ENCODE peak calls at places on chromosome 7, in six cellular contexts. O is upper lobe of right lung; L is naive thymus-derived CD4-positive, alpha-beta T cell; V is endodermal cell; Z is substantia nigra; N is neural progenitor cell. D is an unnamed sample.

GRCh38 chr7:130960208-130960988 is 226.4 kb upstream of the KLF14 start:
- DNase-seq in N (no peak), Z (no peak), V (no peak), L (no peak), O (no peak), D (no peak)

GRCh38 chr7:80719261-80719660 is 80.8 kb downstream of the CD36 start:
- DNase-seq in O (no peak), Z (no peak), N (no peak), V (no peak), L (no peak), D (no peak)

GRCh38 chr7:41603985-41604384 is 98.9 kb downstream of the INHBA start:
- DNase-seq in Z (no peak), O (no peak), V (no peak), L (no peak), N (no peak), D (no peak)

GRCh38 chr7:155257482-155258232 is 40.0 kb upstream of the INSIG1 start:
- DNase-seq in Z (no peak), O (no peak), V (no peak), N (no peak), L (no peak), D (peak)

GRCh38 chr7:34821965-34822558 is 164.0 kb downstream of the NPSR1 start:
- DNase-seq in L (no peak), O (no peak), Z (no peak), V (no peak), N (no peak), D (no peak)

GRCh38 chr7:85866540-85866939 is 679.7 kb upstream of the SEMA3D start:
- DNase-seq in Z (no peak), N (no peak), L (no peak), O (no peak), V (no peak), D (no peak)

GRCh38 chr7:84236398-84236797 is 41.8 kb upstream of the SEMA3A start:
- DNase-seq in L (no peak), V (no peak), Z (no peak), N (no peak), O (no peak), D (no peak)

GRCh38 chr7:157151626-157152339 is 13.1 kb downstream of the UBE3C start:
- DNase-seq in L (no peak), N (peak), V (no peak), Z (no peak), O (no peak), D (no peak)

GRCh38 chr7:36896956-36897594 is 172.8 kb upstream of the AOAH start:
- DNase-seq in V (no peak), N (no peak), O (no peak), Z (no peak), L (no peak), D (no peak)

GRCh38 chr7:11188529-11189310 is 215.0 kb downstream of the PHF14 start:
- DNase-seq in V (no peak), N (no peak), Z (no peak), L (no peak), O (no peak), D (no peak)

GRCh38 chr7:27677912-27678612 is 15.4 kb upstream of the HIBADH start:
- DNase-seq in V (no peak), N (no peak), O (no peak), Z (no peak), L (no peak), D (no peak)

GRCh38 chr7:26291251-26291650 is 411 bp upstream of the SNX10 start:
- DNase-seq in Z (no peak), V (no peak), N (no peak), O (no peak), L (no peak), D (no peak)

GRCh38 chr7:98420966-98421612 is 20.2 kb upstream of the BAIAP2L1 start:
- DNase-seq in L (peak), Z (no peak), O (peak), V (peak), N (peak), D (no peak)

GRCh38 chr7:9718071-9718470 is 1255.6 kb upstream of the PHF14 start:
- DNase-seq in O (no peak), V (no peak), Z (no peak), N (no peak), L (no peak), D (no peak)

GRCh38 chr7:27154901-27155815 is 1.3 kb downstream of the HOXA7 start:
- DNase-seq in N (no peak), Z (no peak), L (no peak), V (peak), O (peak), D (no peak)

GRCh38 chr7:116617878-116618277 is 54.1 kb upstream of the MET start:
- DNase-seq in N (no peak), V (no peak), Z (no peak), L (no peak), O (no peak), D (no peak)

GRCh38 chr7:92768501-92769360 is 67.6 kb downstream of the CDK6 start:
- DNase-seq in V (no peak), O (no peak), L (peak), Z (no peak), N (no peak), D (no peak)

GRCh38 chr7:110522751-110523200 is 568.2 kb upstream of the LRRN3 start:
- DNase-seq in L (no peak), O (no peak), V (peak), N (no peak), Z (no peak), D (no peak)

GRCh38 chr7:84271550-84271949 is 77.0 kb upstream of the SEMA3A start:
- DNase-seq in O (no peak), V (no peak), L (no peak), N (no peak), Z (no peak), D (no peak)

GRCh38 chr7:12130664-12131063 is 80.4 kb upstream of the TMEM106B start:
- DNase-seq in V (no peak), N (no peak), O (no peak), Z (no peak), L (no peak), D (no peak)

GRCh38 chr7:78178319-78178718 is 379.7 kb downstream of the PHTF2 start:
- DNase-seq in V (no peak), L (no peak), O (no peak), N (no peak), Z (no peak), D (no peak)

GRCh38 chr7:95011156-95011928 is 103.9 kb downstream of the PPP1R9A start:
- DNase-seq in N (no peak), L (no peak), O (no peak), Z (no peak), V (no peak), D (no peak)

GRCh38 chr7:91287685-91288084 is 23.5 kb downstream of the FZD1 start:
- DNase-seq in O (no peak), N (no peak), Z (no peak), V (no peak), L (no peak), D (peak)

GRCh38 chr7:26510226-26510957 is 218.7 kb downstream of the SNX10 start:
- DNase-seq in Z (no peak), L (no peak), N (no peak), O (no peak), V (no peak), D (no peak)

DNA sequence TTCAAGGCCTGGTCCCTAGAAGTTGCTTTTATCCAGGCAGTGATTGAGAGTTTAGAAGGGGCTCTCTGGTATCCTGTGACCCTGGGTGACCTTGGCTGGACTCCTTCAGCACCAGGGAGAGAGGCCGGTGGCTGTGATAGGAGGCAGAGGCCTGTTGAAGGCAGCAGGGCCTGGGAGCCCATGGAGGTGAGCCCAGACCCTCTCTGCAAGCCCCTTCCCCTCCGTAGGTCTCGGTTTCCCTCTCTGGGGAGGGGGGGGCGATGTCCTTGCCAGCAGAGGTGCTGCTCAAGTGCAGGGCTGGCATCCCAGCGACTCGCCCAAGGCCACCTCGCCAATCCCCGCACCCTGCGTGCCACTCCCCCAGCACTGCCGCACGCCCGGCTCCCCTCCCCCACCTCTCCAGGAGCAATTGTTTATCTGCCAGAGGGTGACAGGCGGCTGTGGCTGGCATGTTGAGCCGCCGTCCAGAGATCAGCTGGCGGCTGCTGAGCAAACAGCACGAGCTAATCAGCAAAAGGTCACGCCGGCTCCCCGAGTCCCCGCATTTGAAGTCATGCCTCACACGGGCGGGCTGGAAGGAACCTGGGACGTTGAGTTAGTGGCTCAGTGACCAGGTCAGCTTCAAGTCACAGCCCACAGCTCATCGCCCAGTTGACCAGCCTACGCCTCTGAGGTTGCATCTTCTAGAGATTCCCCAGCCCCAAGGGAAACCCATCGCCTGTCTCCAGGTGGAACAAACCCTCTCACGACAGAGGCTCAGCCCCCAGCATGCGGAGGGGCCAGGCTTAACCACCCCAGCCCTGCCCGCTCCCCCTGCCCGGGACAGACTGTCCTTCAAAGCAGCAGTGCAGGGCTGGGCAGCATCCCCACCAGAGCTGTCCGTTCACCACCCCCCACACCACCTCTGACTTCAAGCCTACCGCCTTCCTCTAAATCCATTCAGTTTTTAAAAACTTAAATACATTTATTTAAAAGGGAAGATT is 43.7 kb downstream of the ELFN1 start:
- DNase-seq in O (no peak), N (peak), Z (no peak), V (peak), L (no peak), D (no peak)
- H3K27ac ChIP-seq in O (no peak), N (no peak), Z (no peak), V (peak), L (no peak), D (no peak)

GRCh38 chr7:139773372-139773771 is 4.4 kb downstream of the HIPK2 start:
- DNase-seq in O (no peak), Z (no peak), V (no peak), L (no peak), N (no peak), D (no peak)

GRCh38 chr7:139772115-139772514 is 5.7 kb downstream of the HIPK2 start:
- DNase-seq in O (no peak), N (no peak), Z (no peak), V (peak), L (no peak), D (no peak)

GRCh38 chr7:139772837-139773236 is 5.0 kb downstream of the HIPK2 start:
- DNase-seq in V (no peak), O (no peak), N (no peak), Z (no peak), L (no peak), D (no peak)

GRCh38 chr7:139769066-139769465 is 8.7 kb downstream of the HIPK2 start:
- DNase-seq in O (no peak), N (no peak), L (no peak), V (peak), Z (no peak), D (no peak)

DNA sequence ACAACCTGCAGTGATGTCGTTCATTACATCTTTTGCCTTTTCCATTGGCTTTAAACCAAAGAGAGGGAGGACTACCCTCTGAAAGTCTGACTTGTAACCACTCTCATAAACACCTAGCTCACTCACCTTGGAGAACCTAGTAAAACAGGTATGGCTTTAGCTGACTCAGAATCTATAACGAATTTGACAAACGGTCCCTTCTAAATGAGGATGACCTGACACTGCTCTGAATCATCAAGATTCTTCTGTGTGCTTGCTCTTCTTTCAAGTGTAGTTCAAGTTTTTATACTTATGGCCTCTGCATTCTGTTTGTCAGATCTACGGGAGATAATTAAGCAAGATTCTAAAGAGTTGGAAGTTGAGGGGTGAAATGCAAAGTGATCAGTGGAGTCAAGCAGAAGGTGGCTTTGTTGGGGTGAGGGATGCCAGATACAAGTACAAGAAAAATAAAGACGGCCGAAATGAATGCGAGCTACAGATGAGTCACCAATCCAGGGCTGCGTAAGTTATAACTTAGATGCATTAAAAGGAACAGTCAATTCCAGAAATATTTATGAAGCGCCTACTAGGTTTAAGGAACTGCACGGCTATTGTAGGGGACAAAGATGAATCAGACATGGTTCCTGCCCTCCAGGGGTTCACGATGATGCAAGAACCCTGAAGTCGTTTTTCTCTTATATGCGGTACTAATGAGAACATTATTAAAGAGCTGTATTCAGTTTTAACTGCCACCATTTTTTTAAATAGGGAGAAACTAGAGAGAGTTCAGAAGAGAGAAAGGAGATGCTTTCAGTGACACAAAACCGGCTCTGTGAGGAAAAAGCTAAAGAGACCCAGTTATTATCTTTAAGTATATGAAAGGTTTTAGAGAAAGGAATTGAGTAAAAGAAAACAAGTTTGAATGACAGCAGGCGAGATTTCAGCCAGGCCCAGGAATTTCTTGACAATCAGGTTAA is 6.5 kb downstream of the HIPK2 start:
- DNase-seq in Z (no peak), O (no peak), V (peak), N (no peak), L (no peak), D (no peak)
- H3K27ac ChIP-seq in Z (peak), O (peak), V (no peak), N (no peak), L (no peak), D (no peak)

DNA sequence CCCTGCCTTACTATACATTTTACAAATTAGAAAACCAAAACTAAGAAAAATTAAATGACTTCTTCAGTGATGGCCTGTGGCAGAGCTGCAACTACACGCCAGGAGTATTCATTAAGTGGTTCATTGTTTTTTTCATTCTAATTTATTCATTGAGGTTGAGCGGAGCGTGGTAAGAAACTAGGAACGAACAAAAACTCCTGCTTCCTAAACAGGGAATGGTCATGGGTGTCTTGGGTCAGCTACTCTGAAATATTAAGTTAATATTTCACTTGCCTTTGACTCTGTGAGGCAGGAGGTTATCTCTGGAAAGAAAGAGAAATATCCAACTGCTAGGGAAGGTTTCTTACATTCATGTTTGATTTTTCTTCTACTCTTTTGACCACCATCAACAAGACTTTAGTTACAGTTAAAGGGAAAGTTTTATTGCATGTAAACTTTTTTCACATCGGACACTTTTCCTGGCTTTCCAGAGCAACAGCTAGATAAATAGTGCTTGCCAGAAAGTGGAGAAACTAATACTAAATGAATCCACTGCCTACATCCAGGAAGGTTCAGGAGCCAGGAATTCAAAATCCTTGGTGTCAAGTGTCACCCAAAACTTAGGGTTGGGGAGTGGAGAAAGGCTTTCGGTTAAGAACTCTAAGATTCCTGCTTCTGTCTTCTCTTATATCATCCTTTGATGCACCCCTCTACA is 892 bp upstream of the GNG11 start:
- DNase-seq in O (no peak), L (no peak), V (no peak), Z (no peak), N (no peak), D (no peak)
- H3K27ac ChIP-seq in O (peak), L (no peak), V (no peak), Z (no peak), N (no peak), D (peak)

GRCh38 chr7:73449422-73449821 is 15.8 kb downstream of the FZD9 start:
- DNase-seq in V (no peak), L (no peak), Z (no peak), N (no peak), O (no peak), D (no peak)
- H3K27ac ChIP-seq in V (no peak), L (no peak), Z (no peak), N (no peak), O (no peak), D (no peak)

GRCh38 chr7:135217645-135218509 is 6.6 kb upstream of the WDR91 start:
- DNase-seq in V (no peak), Z (no peak), O (no peak), N (no peak), L (no peak), D (no peak)
- H3K27ac ChIP-seq in V (no peak), Z (no peak), O (no peak), N (no peak), L (no peak), D (no peak)

GRCh38 chr7:23242321-23242720 is 4.3 kb upstream of the GPNMB start:
- DNase-seq in N (no peak), O (no peak), L (no peak), V (no peak), Z (no peak), D (no peak)
- H3K27ac ChIP-seq in N (no peak), O (no peak), L (no peak), V (no peak), Z (no peak), D (peak)

DNA sequence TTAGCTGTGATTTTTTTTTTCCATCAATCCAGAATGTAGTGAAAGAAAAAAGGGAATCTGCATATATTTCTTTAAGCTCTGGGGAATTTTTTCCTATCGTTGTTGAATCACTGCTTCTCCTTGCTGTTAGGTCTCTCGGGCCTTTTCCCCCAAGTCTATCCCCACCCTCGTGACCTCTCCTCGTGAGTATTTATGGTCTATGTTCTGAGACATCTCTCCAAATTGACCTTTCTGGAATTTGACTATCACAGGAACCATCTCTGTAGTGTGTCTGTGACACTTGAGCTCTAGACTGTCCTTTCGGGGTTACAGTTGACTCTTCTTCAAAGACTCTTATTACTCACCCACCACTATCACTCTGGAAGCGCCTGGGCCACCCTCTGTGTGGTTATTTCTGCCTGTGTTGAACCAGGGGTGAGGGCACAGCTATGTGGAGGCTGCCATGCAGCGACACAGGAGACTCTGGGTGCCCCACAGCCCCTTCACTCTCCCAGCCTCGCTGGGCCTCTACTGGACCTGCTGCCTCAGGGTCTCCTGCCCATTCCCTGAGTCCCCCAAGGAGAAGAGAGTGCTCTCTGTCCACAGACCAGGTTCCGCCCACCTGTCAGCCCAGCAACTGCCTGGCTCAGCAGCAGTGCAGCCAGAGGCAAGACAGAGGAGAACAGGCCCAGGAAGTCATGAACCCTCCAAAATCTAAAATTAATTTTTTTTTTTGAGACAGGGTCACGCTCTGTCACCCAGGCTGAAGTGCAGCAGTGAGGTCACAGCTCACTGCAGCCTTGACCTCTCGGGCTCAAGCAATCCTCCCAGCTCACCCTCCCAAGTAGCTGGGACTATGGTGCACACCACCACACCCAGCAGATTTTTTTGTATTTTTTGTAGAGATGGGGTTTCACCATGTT is 45.7 kb upstream of the PTPRN2 start:
- DNase-seq in Z (no peak), L (no peak), N (no peak), O (no peak), V (no peak), D (no peak)
- H3K27ac ChIP-seq in Z (no peak), L (no peak), N (no peak), O (no peak), V (no peak), D (no peak)

GRCh38 chr7:139095194-139095659 is 14.3 kb downstream of the ZC3HAV1 start:
- DNase-seq in L (peak), O (no peak), V (peak), Z (no peak), N (no peak), D (no peak)
- H3K27ac ChIP-seq in L (peak), O (peak), V (no peak), Z (no peak), N (no peak), D (no peak)